ENCODE peak calls at places on chromosomes 16 and 17, in six cellular contexts. L is IMR-90, F is mesenchymal stem cell, Z is neuronal stem cell, X is mesendoderm, V is H9. R is an unnamed sample.

GRCh38 chr16:12516621-12517309 is 286.9 kb downstream of the CPPED1 start:
- DNase-seq in L (no peak), X (no peak), Z (no peak), F (no peak), V (no peak), R (no peak)

GRCh38 chr17:60601443-60602384 is 1.7 kb downstream of the PPM1D start:
- DNase-seq in X (peak), V (peak), L (peak), Z (peak), F (peak), R (no peak)

GRCh38 chr17:51860934-51861561 is 297.5 kb downstream of the CA10 start:
- DNase-seq in Z (peak), V (peak), X (peak), F (no peak), L (no peak), R (peak)

GRCh38 chr16:1920727-1921155 is 2.5 kb upstream of the HS3ST6 start:
- DNase-seq in Z (peak), X (peak), F (peak), L (no peak), V (peak), R (peak)

GRCh38 chr16:57704905-57705852 is 10.6 kb downstream of the DRC7 start:
- DNase-seq in Z (no peak), L (no peak), F (no peak), X (no peak), V (no peak), R (no peak)

GRCh38 chr17:81150379-81151038 is 14.8 kb upstream of the PVALEF start:
- DNase-seq in F (no peak), Z (no peak), V (no peak), L (no peak), X (no peak), R (no peak)

GRCh38 chr17:63838586-63839184 is 3.8 kb downstream of the SMARCD2 start:
- DNase-seq in Z (no peak), X (peak), V (no peak), F (peak), L (peak), R (no peak)

GRCh38 chr17:32953062-32953461 is 25.1 kb downstream of the TMEM98 start:
- DNase-seq in X (no peak), F (no peak), V (no peak), L (no peak), Z (no peak), R (no peak)

GRCh38 chr16:66750279-66751134 is 902 bp downstream of the DYNC1LI2 start:
- DNase-seq in X (peak), L (no peak), Z (no peak), F (peak), V (no peak), R (no peak)

GRCh38 chr16:10368984-10369551 is 16.8 kb upstream of the ATF7IP2 start:
- DNase-seq in X (peak), V (peak), L (no peak), Z (no peak), F (no peak), R (no peak)

GRCh38 chr17:57357830-57358426 is 101.6 kb downstream of the MSI2 start:
- DNase-seq in V (no peak), X (no peak), Z (no peak), L (no peak), F (no peak), R (no peak)

GRCh38 chr17:45852535-45853297 is 8.0 kb downstream of the SPPL2C start:
- DNase-seq in V (peak), X (peak), Z (peak), L (peak), F (peak), R (peak)

GRCh38 chr17:70169707-70170597 is 620 bp downstream of the KCNJ2 start:
- DNase-seq in V (no peak), X (peak), L (peak), F (peak), Z (no peak), R (no peak)

GRCh38 chr16:9155876-9156275 is 64.4 kb downstream of the HAPSTR1 start:
- DNase-seq in L (no peak), X (no peak), Z (no peak), V (no peak), F (no peak), R (no peak)
- H2BK15ac ChIP-seq in L (no peak), X (no peak), Z (no peak), V (no peak), F (no peak), R (no peak)

DNA sequence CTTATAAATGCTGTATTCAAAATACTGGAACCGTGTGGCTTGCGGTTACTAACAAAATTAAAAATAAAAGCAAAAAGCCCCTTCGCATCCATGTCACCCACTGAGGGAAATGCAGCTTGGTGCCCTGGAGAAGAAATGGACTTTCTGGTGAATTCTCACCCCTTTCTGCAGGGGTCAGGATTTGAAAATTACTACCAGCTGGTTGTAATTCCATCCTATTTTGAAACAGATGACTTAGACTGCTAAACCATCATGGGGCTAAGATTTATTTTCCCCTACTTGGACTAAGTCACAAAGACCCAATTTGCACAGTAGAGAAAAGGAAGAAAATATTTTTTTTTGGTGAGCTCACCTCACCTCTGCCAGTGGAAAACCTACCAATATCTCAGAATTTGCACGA is 111.4 kb upstream of the MYOCD start:
- DNase-seq in F (no peak), V (no peak), X (no peak), Z (no peak), L (no peak), R (no peak)
- H2BK15ac ChIP-seq in F (no peak), V (no peak), X (no peak), Z (no peak), L (no peak), R (no peak)

GRCh38 chr17:77212833-77213777 is 72.3 kb downstream of the SEC14L1 start:
- DNase-seq in F (no peak), Z (no peak), X (no peak), L (no peak), V (no peak), R (no peak)
- H2BK15ac ChIP-seq in F (no peak), Z (no peak), X (no peak), L (no peak), V (no peak), R (no peak)

GRCh38 chr16:70398177-70398743 is 40.6 kb downstream of the ST3GAL2 start:
- DNase-seq in Z (no peak), V (no peak), L (no peak), X (no peak), F (no peak), R (no peak)
- H2BK15ac ChIP-seq in Z (no peak), V (no peak), L (no peak), X (no peak), F (no peak), R (no peak)

GRCh38 chr17:78166416-78166815 is 2.0 kb upstream of the SYNGR2 start:
- DNase-seq in Z (no peak), F (no peak), X (no peak), L (no peak), V (no peak), R (no peak)
- H2BK15ac ChIP-seq in Z (no peak), F (peak), X (no peak), L (no peak), V (no peak), R (peak)

GRCh38 chr17:76775021-76775420 is 37.1 kb downstream of the MFSD11 start:
- DNase-seq in L (no peak), Z (no peak), V (no peak), F (no peak), X (no peak), R (no peak)

GRCh38 chr17:76772842-76773521 is 35.1 kb downstream of the MFSD11 start:
- DNase-seq in X (peak), L (peak), V (no peak), Z (no peak), F (peak), R (no peak)
- H2BK15ac ChIP-seq in X (no peak), L (no peak), V (no peak), Z (no peak), F (no peak), R (no peak)

GRCh38 chr17:31381165-31381668 is 10.3 kb upstream of the RAB11FIP4 start:
- DNase-seq in Z (no peak), F (no peak), X (no peak), L (no peak), V (no peak), R (no peak)
- H2BK15ac ChIP-seq in Z (no peak), F (no peak), X (no peak), L (no peak), V (no peak), R (no peak)

GRCh38 chr17:35705230-35705629 is 26.2 kb upstream of the RASL10B start:
- DNase-seq in V (no peak), Z (no peak), X (no peak), L (no peak), F (no peak), R (no peak)

GRCh38 chr17:35695613-35696012 is 35.8 kb upstream of the RASL10B start:
- DNase-seq in L (no peak), V (no peak), F (no peak), X (peak), Z (no peak), R (no peak)

GRCh38 chr17:35698800-35699199 is 32.6 kb upstream of the RASL10B start:
- DNase-seq in Z (no peak), L (no peak), F (no peak), X (no peak), V (no peak), R (no peak)

GRCh38 chr17:35701491-35701890 is 29.9 kb upstream of the RASL10B start:
- DNase-seq in V (no peak), L (no peak), Z (no peak), X (no peak), F (no peak), R (no peak)

GRCh38 chr17:35700157-35700556 is 31.3 kb upstream of the RASL10B start:
- DNase-seq in F (peak), Z (no peak), L (peak), X (no peak), V (no peak), R (no peak)
- H2BK15ac ChIP-seq in F (no peak), Z (no peak), L (no peak), X (no peak), V (no peak), R (no peak)

GRCh38 chr17:4266550-4266949 is 2.8 kb upstream of the ANKFY1 start:
- DNase-seq in X (no peak), L (no peak), V (no peak), F (no peak), Z (no peak), R (no peak)
- H2BK15ac ChIP-seq in X (no peak), L (no peak), V (no peak), F (no peak), Z (no peak), R (no peak)

GRCh38 chr17:12813680-12814079 is 24.4 kb downstream of the ARHGAP44 start:
- DNase-seq in Z (no peak), L (no peak), X (no peak), F (no peak), V (no peak), R (no peak)

GRCh38 chr17:12808723-12809122 is 19.4 kb downstream of the ARHGAP44 start:
- DNase-seq in X (no peak), F (no peak), V (no peak), Z (no peak), L (no peak), R (no peak)

GRCh38 chr17:12814718-12815117 is 25.4 kb downstream of the ARHGAP44 start:
- DNase-seq in X (no peak), F (no peak), L (no peak), Z (no peak), V (no peak), R (no peak)

GRCh38 chr17:12815642-12816141 is 26.4 kb downstream of the ARHGAP44 start:
- DNase-seq in L (no peak), F (no peak), X (no peak), Z (no peak), V (no peak), R (no peak)

GRCh38 chr17:12812877-12813276 is 23.6 kb downstream of the ARHGAP44 start:
- DNase-seq in X (no peak), Z (no peak), F (no peak), V (no peak), L (no peak), R (no peak)
- H2BK15ac ChIP-seq in X (no peak), Z (no peak), F (no peak), V (no peak), L (no peak), R (no peak)